ENCODE peak calls at places on chromosomes 7 and 10, in seven cellular contexts. R is endothelial cell of umbilical vein, E is upper lobe of right lung, I is ovary, F is IMR-90, Y is left ventricle myocardium inferior, G is esophagus squamous epithelium. W is an unnamed sample.

GRCh38 chr10:86651631-86652331 is 2.6 kb upstream of the OPN4 start:
- DNase-seq in R (no peak), E (peak), I (peak), F (no peak), Y (no peak), G (no peak), W (no peak)

GRCh38 chr10:97215619-97216018 is 29.9 kb upstream of the SLIT1 start:
- DNase-seq in R (no peak), E (no peak), I (no peak), F (no peak), Y (no peak), G (no peak), W (no peak)

GRCh38 chr7:2662273-2663120 is 25.5 kb upstream of the AMZ1 start:
- DNase-seq in R (no peak), E (no peak), I (no peak), F (no peak), Y (no peak), G (no peak), W (no peak)

GRCh38 chr10:84172435-84173356 is 905 bp upstream of the GPR15LG start:
- DNase-seq in R (no peak), E (no peak), I (no peak), F (no peak), Y (no peak), G (no peak), W (no peak)

GRCh38 chr10:79073784-79074432 is 5.1 kb downstream of the ZMIZ1 start:
- DNase-seq in R (peak), E (peak), I (peak), F (peak), Y (peak), G (no peak), W (no peak)

GRCh38 chr10:86687750-86688149 is 19.4 kb downstream of the LDB3 start:
- DNase-seq in R (no peak), E (no peak), I (no peak), F (peak), Y (no peak), G (no peak), W (no peak)

GRCh38 chr10:98340946-98341345 is 73.0 kb upstream of the LOXL4 start:
- DNase-seq in R (no peak), E (no peak), I (no peak), F (peak), Y (peak), G (no peak), W (no peak)

GRCh38 chr7:28190077-28190476 is 9.5 kb upstream of the JAZF1 start:
- DNase-seq in R (no peak), E (no peak), I (no peak), F (peak), Y (no peak), G (no peak), W (no peak)

GRCh38 chr7:37352251-37352650 is 96.4 kb downstream of the ELMO1 start:
- DNase-seq in R (no peak), E (no peak), I (no peak), F (no peak), Y (no peak), G (no peak), W (no peak)

GRCh38 chr7:37353949-37354660 is 94.6 kb downstream of the ELMO1 start:
- DNase-seq in R (no peak), E (no peak), I (no peak), F (no peak), Y (no peak), G (no peak), W (no peak)

GRCh38 chr7:37352974-37353948 is 95.4 kb downstream of the ELMO1 start:
- DNase-seq in R (no peak), E (no peak), I (no peak), F (no peak), Y (no peak), G (no peak), W (no peak)

GRCh38 chr7:37357277-37357996 is 91.2 kb downstream of the ELMO1 start:
- DNase-seq in R (peak), E (no peak), I (no peak), F (no peak), Y (no peak), G (no peak), W (no peak)

GRCh38 chr7:37354661-37355131 is 94.0 kb downstream of the ELMO1 start:
- DNase-seq in R (peak), E (peak), I (peak), F (no peak), Y (peak), G (no peak), W (peak)
- H3K4me3 ChIP-seq in R (no peak), E (no peak), I (no peak), F (no peak), Y (peak), G (no peak), W (no peak)

GRCh38 chr7:101899616-101900015 is 82.2 kb downstream of the CUX1 start:
- DNase-seq in R (no peak), E (no peak), I (no peak), F (no peak), Y (no peak), G (no peak), W (no peak)
- H3K4me3 ChIP-seq in R (no peak), E (peak), I (no peak), F (no peak), Y (peak), G (peak), W (no peak)

GRCh38 chr10:59878915-59879314 is 27.4 kb downstream of the CCDC6 start:
- DNase-seq in R (no peak), E (no peak), I (no peak), F (no peak), Y (no peak), G (no peak), W (no peak)

GRCh38 chr10:59877191-59877671 is 29.1 kb downstream of the CCDC6 start:
- DNase-seq in R (peak), E (no peak), I (no peak), F (peak), Y (no peak), G (no peak), W (peak)

GRCh38 chr10:59878289-59878688 is 28.1 kb downstream of the CCDC6 start:
- DNase-seq in R (no peak), E (no peak), I (no peak), F (no peak), Y (no peak), G (no peak), W (no peak)

GRCh38 chr10:59879363-59879935 is 26.9 kb downstream of the CCDC6 start:
- DNase-seq in R (no peak), E (no peak), I (no peak), F (no peak), Y (no peak), G (no peak), W (no peak)

DNA sequence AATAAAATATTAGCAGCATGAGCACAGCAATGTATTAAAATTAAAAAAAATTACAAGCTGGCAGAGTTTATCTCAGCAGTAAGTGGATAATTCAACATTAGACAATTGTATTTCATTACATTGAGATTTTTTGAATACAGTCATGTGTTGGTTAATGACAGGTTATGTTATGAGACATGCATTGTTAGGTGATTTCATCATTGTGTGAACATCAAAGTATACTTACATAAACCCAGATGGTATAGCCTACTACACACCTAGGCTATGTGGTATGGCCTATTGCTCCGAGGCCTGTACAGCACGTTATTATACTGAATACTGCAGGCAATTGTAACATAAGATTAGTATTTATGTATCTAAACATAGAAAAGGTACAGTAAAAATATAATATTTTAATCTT is 29.7 kb downstream of the CCDC6 start:
- DNase-seq in R (no peak), E (no peak), I (no peak), F (peak), Y (no peak), G (no peak), W (no peak)
- H3K4me3 ChIP-seq in R (no peak), E (no peak), I (no peak), F (no peak), Y (no peak), G (no peak), W (no peak)

DNA sequence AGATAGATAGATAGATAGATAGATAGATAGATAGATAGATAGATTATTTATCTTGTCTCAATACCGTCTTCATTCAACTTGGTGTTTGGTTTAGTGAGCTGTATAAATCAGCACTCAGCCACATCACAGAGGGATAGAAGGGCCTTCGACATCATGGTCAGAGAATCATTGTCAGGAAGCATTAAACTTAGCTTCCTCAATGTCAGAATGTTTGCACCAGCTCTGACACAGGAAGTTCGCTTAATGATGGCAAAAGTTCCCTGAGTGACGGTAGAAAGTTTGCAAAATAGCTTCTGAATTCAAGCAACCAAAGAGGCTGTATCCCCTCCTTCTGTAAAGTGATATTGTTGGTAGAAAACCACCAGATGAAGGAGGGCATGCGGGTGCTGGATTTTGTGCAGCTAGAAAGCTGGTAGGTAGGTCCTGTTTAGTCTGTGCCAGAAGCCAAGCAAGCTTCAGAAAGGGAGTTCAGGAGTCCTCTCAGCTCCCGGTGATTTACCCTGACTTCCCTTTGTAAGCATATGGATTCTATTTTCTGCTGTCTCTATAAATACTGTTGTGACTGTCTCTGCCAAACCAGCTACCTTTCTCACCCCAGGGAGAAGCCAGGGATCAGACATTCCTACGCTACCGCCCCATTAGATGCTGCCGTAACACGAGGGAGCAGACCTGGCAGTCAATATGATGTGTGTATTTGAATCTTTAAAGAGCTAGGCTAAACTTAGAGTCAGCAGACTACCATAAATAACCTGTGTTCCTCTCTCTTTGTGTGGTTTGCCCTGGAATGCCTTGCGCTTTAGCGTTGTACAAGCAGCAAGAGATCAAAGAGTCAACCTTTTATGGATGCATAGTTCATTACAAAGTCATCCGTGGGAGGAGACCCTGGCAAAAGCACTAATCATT is 200.5 kb upstream of the KIAA1217 start:
- DNase-seq in R (no peak), E (no peak), I (no peak), F (no peak), Y (peak), G (no peak), W (peak)
- H3K4me3 ChIP-seq in R (no peak), E (no peak), I (no peak), F (no peak), Y (peak), G (no peak), W (no peak)